ENCODE peak calls at places on chromosomes 13 and 19, in six cellular contexts. One of them, this sample, is unnamed.

GRCh38 chr19:49658139-49658517 is 7.5 kb downstream of the IRF3 start:
- DNase-seq in NCI-H1092 treated with DMSO at 0.1 percent for 48 hours: no peak
- DNase-seq in IMR-90: no peak
- DNase-seq in stimulated activated CD8-positive, alpha-beta memory T cell treated with anti-CD3 and anti-CD28 coated beads, Interleukin-15, amount 100 ng/mL, for 1 hour: no peak
- DNase-seq in mucosa of descending colon: no peak
- DNase-seq in LNCaP clone FGC: no peak
- DNase-seq in this sample: no peak

GRCh38 chr19:58058428-58058827 is 654 bp upstream of the ZNF135 start:
- DNase-seq in stimulated activated CD8-positive, alpha-beta memory T cell treated with anti-CD3 and anti-CD28 coated beads, Interleukin-15, amount 100 ng/mL, for 1 hour: no peak
- DNase-seq in LNCaP clone FGC: no peak
- DNase-seq in IMR-90: no peak
- DNase-seq in mucosa of descending colon: no peak
- DNase-seq in NCI-H1092 treated with DMSO at 0.1 percent for 48 hours: no peak
- DNase-seq in this sample: no peak

GRCh38 chr19:35458821-35459391 is 10.8 kb downstream of the FFAR2 start:
- DNase-seq in LNCaP clone FGC: peak; percentile 74
- DNase-seq in mucosa of descending colon: peak; percentile 54
- DNase-seq in NCI-H1092 treated with DMSO at 0.1 percent for 48 hours: no peak
- DNase-seq in IMR-90: no peak
- DNase-seq in stimulated activated CD8-positive, alpha-beta memory T cell treated with anti-CD3 and anti-CD28 coated beads, Interleukin-15, amount 100 ng/mL, for 1 hour: no peak
- DNase-seq in this sample: no peak

GRCh38 chr13:99371956-99372355 is 64.8 kb upstream of the GPR183 start:
- DNase-seq in stimulated activated CD8-positive, alpha-beta memory T cell treated with anti-CD3 and anti-CD28 coated beads, Interleukin-15, amount 100 ng/mL, for 1 hour: no peak
- DNase-seq in IMR-90: no peak
- DNase-seq in LNCaP clone FGC: no peak
- DNase-seq in mucosa of descending colon: peak; percentile 66
- DNase-seq in NCI-H1092 treated with DMSO at 0.1 percent for 48 hours: no peak
- DNase-seq in this sample: no peak

GRCh38 chr13:33182729-33183128 is 102.8 kb downstream of the STARD13 start:
- DNase-seq in NCI-H1092 treated with DMSO at 0.1 percent for 48 hours: no peak
- DNase-seq in IMR-90: no peak
- DNase-seq in stimulated activated CD8-positive, alpha-beta memory T cell treated with anti-CD3 and anti-CD28 coated beads, Interleukin-15, amount 100 ng/mL, for 1 hour: no peak
- DNase-seq in mucosa of descending colon: no peak
- DNase-seq in LNCaP clone FGC: no peak
- DNase-seq in this sample: no peak

GRCh38 chr19:10878253-10878652 is 6.9 kb downstream of the CARM1 start:
- DNase-seq in NCI-H1092 treated with DMSO at 0.1 percent for 48 hours: no peak
- DNase-seq in stimulated activated CD8-positive, alpha-beta memory T cell treated with anti-CD3 and anti-CD28 coated beads, Interleukin-15, amount 100 ng/mL, for 1 hour: no peak
- DNase-seq in mucosa of descending colon: no peak
- DNase-seq in IMR-90: no peak
- DNase-seq in LNCaP clone FGC: no peak
- DNase-seq in this sample: no peak

GRCh38 chr13:94009696-94010095 is 469.8 kb downstream of the DCT start:
- DNase-seq in stimulated activated CD8-positive, alpha-beta memory T cell treated with anti-CD3 and anti-CD28 coated beads, Interleukin-15, amount 100 ng/mL, for 1 hour: no peak
- DNase-seq in LNCaP clone FGC: no peak
- DNase-seq in mucosa of descending colon: no peak
- DNase-seq in IMR-90: peak; percentile 64
- DNase-seq in NCI-H1092 treated with DMSO at 0.1 percent for 48 hours: no peak
- DNase-seq in this sample: no peak

GRCh38 chr19:34298891-34299510 is 44.6 kb downstream of the GARRE1 start:
- DNase-seq in mucosa of descending colon: no peak
- DNase-seq in IMR-90: no peak
- DNase-seq in NCI-H1092 treated with DMSO at 0.1 percent for 48 hours: no peak
- DNase-seq in stimulated activated CD8-positive, alpha-beta memory T cell treated with anti-CD3 and anti-CD28 coated beads, Interleukin-15, amount 100 ng/mL, for 1 hour: no peak
- DNase-seq in LNCaP clone FGC: peak; percentile 65
- DNase-seq in this sample: no peak

GRCh38 chr13:77902319-77902963 is 16.2 kb downstream of the EDNRB start:
- DNase-seq in mucosa of descending colon: no peak
- DNase-seq in stimulated activated CD8-positive, alpha-beta memory T cell treated with anti-CD3 and anti-CD28 coated beads, Interleukin-15, amount 100 ng/mL, for 1 hour: no peak
- DNase-seq in NCI-H1092 treated with DMSO at 0.1 percent for 48 hours: no peak
- DNase-seq in LNCaP clone FGC: no peak
- DNase-seq in IMR-90: no peak
- DNase-seq in this sample: no peak

GRCh38 chr19:45779231-45780145 is 2.8 kb downstream of the DMPK start:
- DNase-seq in NCI-H1092 treated with DMSO at 0.1 percent for 48 hours: peak; percentile 84
- DNase-seq in stimulated activated CD8-positive, alpha-beta memory T cell treated with anti-CD3 and anti-CD28 coated beads, Interleukin-15, amount 100 ng/mL, for 1 hour: peak; percentile 64
- DNase-seq in mucosa of descending colon: peak; percentile 94
- DNase-seq in IMR-90: no peak
- DNase-seq in LNCaP clone FGC: peak; percentile 39
- DNase-seq in this sample: peak; percentile 94

GRCh38 chr19:5968431-5969373 is 9.2 kb downstream of the RANBP3 start:
- DNase-seq in NCI-H1092 treated with DMSO at 0.1 percent for 48 hours: no peak
- DNase-seq in LNCaP clone FGC: no peak
- DNase-seq in mucosa of descending colon: no peak
- DNase-seq in stimulated activated CD8-positive, alpha-beta memory T cell treated with anti-CD3 and anti-CD28 coated beads, Interleukin-15, amount 100 ng/mL, for 1 hour: no peak
- DNase-seq in IMR-90: no peak
- DNase-seq in this sample: peak; percentile 82

GRCh38 chr13:47066261-47066660 is 169.4 kb upstream of the HTR2A start:
- DNase-seq in IMR-90: peak; percentile 9
- DNase-seq in LNCaP clone FGC: no peak
- DNase-seq in stimulated activated CD8-positive, alpha-beta memory T cell treated with anti-CD3 and anti-CD28 coated beads, Interleukin-15, amount 100 ng/mL, for 1 hour: no peak
- DNase-seq in mucosa of descending colon: no peak
- DNase-seq in NCI-H1092 treated with DMSO at 0.1 percent for 48 hours: no peak
- DNase-seq in this sample: no peak

GRCh38 chr13:50400035-50400726 is 384.9 kb downstream of the KCNRG start:
- DNase-seq in IMR-90: peak; percentile 15
- DNase-seq in stimulated activated CD8-positive, alpha-beta memory T cell treated with anti-CD3 and anti-CD28 coated beads, Interleukin-15, amount 100 ng/mL, for 1 hour: no peak
- DNase-seq in LNCaP clone FGC: no peak
- DNase-seq in NCI-H1092 treated with DMSO at 0.1 percent for 48 hours: no peak
- DNase-seq in mucosa of descending colon: no peak
- DNase-seq in this sample: peak; percentile 75

GRCh38 chr13:24187185-24187584 is 26.7 kb downstream of the SPATA13 start:
- DNase-seq in NCI-H1092 treated with DMSO at 0.1 percent for 48 hours: no peak
- DNase-seq in mucosa of descending colon: no peak
- DNase-seq in stimulated activated CD8-positive, alpha-beta memory T cell treated with anti-CD3 and anti-CD28 coated beads, Interleukin-15, amount 100 ng/mL, for 1 hour: no peak
- DNase-seq in LNCaP clone FGC: no peak
- DNase-seq in IMR-90: peak; percentile 64
- DNase-seq in this sample: no peak

GRCh38 chr19:1266116-1266817 is 2.9 kb upstream of the CIRBP start:
- DNase-seq in NCI-H1092 treated with DMSO at 0.1 percent for 48 hours: peak; percentile 71
- DNase-seq in mucosa of descending colon: peak; percentile 96
- DNase-seq in stimulated activated CD8-positive, alpha-beta memory T cell treated with anti-CD3 and anti-CD28 coated beads, Interleukin-15, amount 100 ng/mL, for 1 hour: peak; percentile 65
- DNase-seq in IMR-90: peak; percentile 78
- DNase-seq in LNCaP clone FGC: no peak
- DNase-seq in this sample: peak; percentile 85

GRCh38 chr19:6736917-6737283 is 480 bp downstream of the GPR108 start:
- DNase-seq in mucosa of descending colon: no peak
- DNase-seq in IMR-90: no peak
- DNase-seq in NCI-H1092 treated with DMSO at 0.1 percent for 48 hours: no peak
- DNase-seq in LNCaP clone FGC: no peak
- DNase-seq in stimulated activated CD8-positive, alpha-beta memory T cell treated with anti-CD3 and anti-CD28 coated beads, Interleukin-15, amount 100 ng/mL, for 1 hour: no peak
- DNase-seq in this sample: no peak